ENCODE peak calls at places on chromosomes 1 and 21, in seven cellular contexts. J is GM10248, M is mucosa of gallbladder, C is aorta, A is HT-29, G is iPS DF 6.9, N is HuH-7.5. U is an unnamed sample.

GRCh38 chr21:45581322-45581712 is 39.1 kb upstream of the SLC19A1 start:
- DNase-seq in N (no peak), J (no peak), G (no peak), C (no peak), M (no peak), A (no peak), U (no peak)

GRCh38 chr1:115976900-115977480 is 677 bp downstream of the SLC22A15 start:
- DNase-seq in J (no peak), G (no peak), A (no peak), N (no peak), M (no peak), C (no peak), U (no peak)

GRCh38 chr1:243944429-243945160 is 94.6 kb upstream of the AKT3 start:
- DNase-seq in C (no peak), M (no peak), N (no peak), G (peak), J (no peak), A (peak), U (no peak)

GRCh38 chr1:216221260-216221700 is 202.0 kb downstream of the USH2A start:
- DNase-seq in N (no peak), A (peak), C (no peak), M (peak), G (peak), J (peak), U (no peak)

GRCh38 chr1:54125671-54126070 is 27.1 kb downstream of the CDCP2 start:
- DNase-seq in A (peak), M (peak), C (no peak), J (no peak), N (peak), G (no peak), U (no peak)

GRCh38 chr1:17239420-17239819 is 9.5 kb upstream of the PADI3 start:
- DNase-seq in C (no peak), N (peak), M (peak), A (peak), G (peak), J (peak), U (peak)

GRCh38 chr21:37758997-37759396 is 157.3 kb downstream of the KCNJ6 start:
- DNase-seq in G (peak), C (no peak), J (peak), N (peak), M (no peak), A (peak), U (no peak)

GRCh38 chr1:36115200-36115669 is 9.8 kb downstream of the COL8A2 start:
- DNase-seq in A (no peak), N (no peak), M (no peak), C (peak), G (no peak), J (no peak), U (no peak)

GRCh38 chr1:183470961-183471747 is 1.1 kb upstream of the SMG7 start:
- DNase-seq in G (peak), N (peak), A (peak), C (peak), M (peak), J (peak), U (peak)